ENCODE peak calls at places on chromosomes 3 and 15, in nine cellular contexts. L is transverse colon, K is astrocyte, J is cardiac muscle cell, F is HepG2, Z is psoas muscle, Y is spleen, S is MM.1S, A is PC-3. N is an unnamed sample. For H3K27me3 and H3K36me3, the result is how much of the 10 kb centered on the place peaks cover.

GRCh38 chr3:128149632-128150031 is 3.6 kb upstream of the EEFSEC start:
- DNase-seq in K (no peak), L (peak), Z (no peak), F (no peak), A (no peak), S (no peak), Y (no peak), J (peak), N (no peak)

GRCh38 chr3:189860296-189860695 is 229.1 kb downstream of the TP63 start:
- DNase-seq in Z (no peak), K (no peak), A (no peak), S (no peak), F (no peak), Y (no peak), J (no peak), L (no peak), N (no peak)

GRCh38 chr15:42858999-42859789 is 61.4 kb downstream of the TTBK2 start:
- DNase-seq in S (no peak), A (no peak), Z (no peak), Y (no peak), K (peak), J (no peak), F (no peak), L (no peak), N (no peak)

GRCh38 chr3:53195066-53195450 is 34.0 kb downstream of the PRKCD start:
- DNase-seq in Z (no peak), F (no peak), J (no peak), K (no peak), L (no peak), S (no peak), Y (no peak), A (no peak), N (no peak)

GRCh38 chr3:56799251-56799882 is 2.4 kb downstream of the ARHGEF3 start:
- DNase-seq in J (peak), K (peak), Y (no peak), A (peak), S (peak), F (peak), Z (no peak), L (no peak), N (no peak)

GRCh38 chr3:113002676-113003075 is 11.9 kb downstream of the GTPBP8 start:
- DNase-seq in K (no peak), L (no peak), A (peak), S (no peak), Z (no peak), F (no peak), J (no peak), Y (no peak), N (no peak)

GRCh38 chr3:11637901-11638668 is 5.6 kb downstream of the VGLL4 start:
- DNase-seq in J (peak), L (no peak), A (no peak), Y (no peak), F (no peak), S (no peak), K (no peak), Z (no peak), N (no peak)

GRCh38 chr3:29605845-29606244 is 325.0 kb downstream of the RBMS3 start:
- DNase-seq in S (no peak), L (no peak), Y (no peak), K (peak), J (peak), A (peak), F (no peak), Z (no peak), N (no peak)

GRCh38 chr3:21665444-21665843 is 85.6 kb downstream of the ZNF385D start:
- DNase-seq in A (peak), L (no peak), F (no peak), Y (no peak), J (no peak), S (no peak), Z (no peak), K (peak), N (no peak)

GRCh38 chr15:61228025-61228901 is 839 bp downstream of the RORA start:
- DNase-seq in A (peak), Z (peak), K (peak), J (peak), F (no peak), S (peak), Y (no peak), L (no peak), N (no peak)

GRCh38 chr15:101028772-101029438 is 109.7 kb downstream of the LRRK1 start:
- DNase-seq in Y (peak), L (peak), S (no peak), Z (no peak), J (no peak), K (no peak), A (no peak), F (no peak), N (peak)

GRCh38 chr3:138921316-138922292 is 25.3 kb downstream of the FOXL2 start:
- DNase-seq in S (no peak), F (peak), Y (no peak), Z (no peak), J (peak), A (peak), L (no peak), K (peak), N (peak)

GRCh38 chr3:112815981-112816380 is 30.7 kb downstream of the CD200R1L start:
- DNase-seq in Z (no peak), Y (no peak), L (no peak), A (peak), J (no peak), S (no peak), K (peak), F (no peak), N (no peak)

GRCh38 chr3:146540978-146541377 is 3.4 kb downstream of the PLSCR1 start:
- DNase-seq in K (no peak), J (no peak), S (no peak), Y (no peak), Z (no peak), L (no peak), F (no peak), A (no peak), N (no peak)

GRCh38 chr15:85778107-85778776 is 16.5 kb downstream of the KLHL25 start:
- DNase-seq in F (no peak), A (no peak), K (no peak), Z (no peak), J (no peak), L (no peak), S (no peak), Y (no peak), N (no peak)

GRCh38 chr3:20008646-20009045 is 3.4 kb downstream of the PP2D1 start:
- DNase-seq in J (no peak), Z (no peak), Y (no peak), L (no peak), A (no peak), K (no peak), S (no peak), F (no peak), N (no peak)

GRCh38 chr3:189108032-189108431 is 63.7 kb upstream of the TPRG1 start:
- DNase-seq in L (no peak), S (no peak), J (peak), K (no peak), A (no peak), Y (no peak), F (no peak), Z (no peak), N (no peak)

GRCh38 chr15:64911317-64912186 is at the start of gene ANKDD1A:
- DNase-seq in F (no peak), Y (peak), S (peak), Z (peak), L (peak), J (peak), A (peak), K (no peak), N (peak)

GRCh38 chr3:167851749-167852148 is 116.2 kb downstream of the SERPINI1 start:
- DNase-seq in J (no peak), A (no peak), Y (no peak), K (no peak), S (no peak), F (no peak), L (no peak), Z (no peak), N (no peak)

GRCh38 chr15:96252148-96252547 is 78.4 kb upstream of the NR2F2 start:
- DNase-seq in Z (no peak), A (no peak), J (no peak), F (no peak), K (no peak), L (no peak), Y (no peak), S (no peak), N (no peak)

GRCh38 chr3:99644017-99644416 is 5.6 kb downstream of the COL8A1 start:
- DNase-seq in Y (no peak), K (no peak), Z (no peak), S (no peak), A (no peak), F (no peak), J (no peak), L (no peak), N (no peak)

GRCh38 chr3:99645277-99646106 is 7.1 kb downstream of the COL8A1 start:
- DNase-seq in J (peak), L (no peak), Z (no peak), K (peak), A (peak), Y (no peak), F (peak), S (no peak), N (no peak)

GRCh38 chr3:99646107-99646435 is 7.7 kb downstream of the COL8A1 start:
- DNase-seq in A (no peak), L (no peak), Z (no peak), F (no peak), K (no peak), J (no peak), Y (no peak), S (no peak), N (no peak)

GRCh38 chr3:99647081-99647480 is 8.7 kb downstream of the COL8A1 start:
- DNase-seq in Y (no peak), F (no peak), K (peak), A (no peak), Z (no peak), J (peak), L (no peak), S (no peak), N (no peak)

GRCh38 chr3:99644741-99645140 is 6.3 kb downstream of the COL8A1 start:
- DNase-seq in Z (no peak), J (no peak), L (no peak), K (no peak), A (no peak), F (no peak), S (no peak), Y (no peak), N (no peak)
- H3K27me3 ChIP-seq in Z (under half), J (under half), L (under half), K (under half), A (under half), F (under half), S (under half), Y (under half), N (under half)

GRCh38 chr15:59642351-59642750 is 15.0 kb downstream of the GTF2A2 start:
- DNase-seq in J (peak), F (no peak), L (no peak), S (no peak), Y (no peak), K (no peak), Z (no peak), A (no peak), N (no peak)

GRCh38 chr15:59649603-59650002 is 7.7 kb downstream of the GTF2A2 start:
- DNase-seq in S (no peak), A (no peak), F (no peak), K (no peak), J (no peak), Z (no peak), Y (no peak), L (no peak), N (no peak)

GRCh38 chr15:59644757-59645156 is 12.6 kb downstream of the GTF2A2 start:
- DNase-seq in A (no peak), S (no peak), Z (no peak), F (no peak), L (no peak), K (peak), J (no peak), Y (no peak), N (no peak)

GRCh38 chr15:59647085-59647484 is 10.2 kb downstream of the GTF2A2 start:
- DNase-seq in A (no peak), Y (no peak), Z (no peak), J (no peak), F (no peak), K (no peak), L (no peak), S (no peak), N (no peak)

GRCh38 chr15:59646271-59646670 is 11.0 kb downstream of the GTF2A2 start:
- DNase-seq in S (no peak), K (no peak), A (no peak), Y (no peak), L (no peak), J (no peak), F (no peak), Z (no peak), N (no peak)
- H3K36me3 ChIP-seq in S (under half), K (under half), A (under half), Y (under half), L (under half), J (under half), F (under half), Z (half or more), N (under half)

GRCh38 chr3:186663351-186664118 is 2.3 kb upstream of the HRG start:
- DNase-seq in K (no peak), S (no peak), A (no peak), F (no peak), L (no peak), J (no peak), Y (no peak), Z (no peak), N (no peak)
- H3K27me3 ChIP-seq in K (under half), S (under half), A (under half), F (under half), L (under half), J (under half), Y (under half), Z (under half), N (under half)

DNA sequence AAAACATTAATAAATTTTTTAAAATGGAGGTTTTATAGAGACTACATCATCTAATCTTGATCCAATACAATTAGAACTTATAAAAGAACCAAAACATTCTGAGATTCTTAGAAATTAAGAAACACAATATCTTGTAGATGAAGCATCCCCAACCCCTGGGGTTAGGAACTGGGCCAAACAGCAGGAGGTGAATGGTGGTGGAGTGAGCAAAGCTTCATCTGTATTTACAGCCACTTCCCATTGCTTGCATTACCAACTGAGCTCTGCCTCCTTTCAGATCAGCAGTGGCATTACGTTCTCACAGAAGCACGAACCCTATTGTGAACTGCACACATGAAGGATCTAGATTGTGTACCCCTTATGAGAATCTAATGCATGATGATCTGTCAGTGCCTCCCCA is 36.3 kb downstream of the KNL1 start:
- DNase-seq in Y (no peak), Z (no peak), K (no peak), J (no peak), L (no peak), F (no peak), A (no peak), S (no peak), N (no peak)
- H3K36me3 ChIP-seq in Y (under half), Z (under half), K (under half), J (under half), L (under half), F (under half), A (under half), S (under half), N (under half)

GRCh38 chr3:94258851-94259250 is 196.0 kb downstream of the NSUN3 start:
- DNase-seq in J (no peak), S (no peak), K (no peak), F (no peak), Y (no peak), L (no peak), Z (no peak), A (no peak), N (no peak)

GRCh38 chr3:94252316-94252715 is 189.5 kb downstream of the NSUN3 start:
- DNase-seq in F (no peak), Z (no peak), Y (no peak), S (no peak), J (no peak), K (no peak), A (no peak), L (no peak), N (no peak)

GRCh38 chr3:94259291-94259690 is 196.4 kb downstream of the NSUN3 start:
- DNase-seq in Y (no peak), J (no peak), Z (no peak), A (no peak), L (no peak), F (no peak), S (no peak), K (no peak), N (no peak)

DNA sequence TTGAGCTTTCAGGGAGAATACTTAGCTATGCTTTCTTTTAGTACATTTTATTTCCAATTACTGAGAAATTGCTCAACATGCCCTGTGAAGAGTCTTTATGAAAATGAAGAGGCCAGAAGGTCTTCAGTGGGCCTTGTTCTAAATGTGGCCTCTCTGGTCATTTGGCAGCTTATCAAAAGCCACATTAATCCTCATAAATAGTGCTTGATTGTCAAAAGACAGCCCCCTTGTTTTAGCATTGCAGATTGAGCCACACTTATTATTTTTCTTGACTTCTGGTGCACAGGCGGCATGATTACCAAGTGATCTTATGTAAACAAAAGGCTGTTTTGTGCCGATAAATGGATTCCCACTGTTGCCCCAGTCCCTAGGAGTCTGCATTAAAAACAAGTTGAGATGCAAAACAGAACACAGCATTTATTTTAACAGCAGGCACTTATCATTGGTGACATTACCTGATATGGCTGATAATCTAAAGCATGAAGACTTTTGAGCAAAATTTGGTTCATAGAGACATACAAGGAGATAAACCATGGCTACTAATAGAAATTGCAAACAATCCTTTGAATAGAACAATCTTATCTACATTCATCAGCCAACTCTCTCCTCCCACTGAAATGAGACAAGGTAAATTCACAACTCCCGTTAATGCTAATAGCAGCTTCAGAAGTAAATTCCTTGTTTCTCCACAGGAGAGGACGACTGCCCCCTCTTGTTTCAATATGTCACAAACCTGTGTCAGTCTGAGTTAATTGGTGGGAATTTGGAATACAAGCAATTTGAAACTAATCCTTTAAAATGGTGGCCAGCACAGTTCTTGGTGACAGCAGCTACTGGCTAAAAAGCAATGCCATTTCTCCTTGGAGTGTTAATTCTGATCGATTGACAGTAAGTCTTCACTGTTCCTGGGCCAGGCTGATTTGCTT is 194.3 kb downstream of the NSUN3 start:
- DNase-seq in Y (no peak), F (no peak), A (no peak), J (no peak), Z (no peak), L (no peak), K (no peak), S (no peak), N (no peak)
- H3K27me3 ChIP-seq in Y (under half), F (under half), A (under half), J (under half), Z (under half), L (under half), K (under half), S (under half), N (under half)

DNA sequence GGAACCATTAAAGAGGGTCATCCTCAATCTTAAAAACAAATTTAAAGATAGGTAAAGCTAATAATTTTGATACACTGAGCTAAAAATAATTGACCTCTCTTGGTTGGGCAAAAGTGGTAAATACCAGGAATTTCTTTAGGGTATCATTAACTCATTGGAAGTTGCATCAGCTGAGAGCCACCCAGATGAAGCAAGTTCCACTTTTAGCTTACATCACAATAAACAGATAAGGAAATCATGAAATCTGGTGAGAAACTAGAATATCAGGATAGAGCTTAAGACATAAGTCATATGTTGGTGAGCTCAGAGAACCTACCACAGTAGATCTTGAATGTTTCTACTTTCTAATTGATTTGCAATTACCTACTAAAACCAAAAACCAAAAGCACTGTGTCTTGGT is 97.4 kb upstream of the SLC2A2 start:
- DNase-seq in L (no peak), S (no peak), Y (no peak), J (peak), A (no peak), Z (no peak), K (no peak), F (no peak), N (no peak)
- H3K36me3 ChIP-seq in L (under half), S (under half), Y (under half), J (under half), A (under half), Z (half or more), K (under half), F (under half), N (under half)

DNA sequence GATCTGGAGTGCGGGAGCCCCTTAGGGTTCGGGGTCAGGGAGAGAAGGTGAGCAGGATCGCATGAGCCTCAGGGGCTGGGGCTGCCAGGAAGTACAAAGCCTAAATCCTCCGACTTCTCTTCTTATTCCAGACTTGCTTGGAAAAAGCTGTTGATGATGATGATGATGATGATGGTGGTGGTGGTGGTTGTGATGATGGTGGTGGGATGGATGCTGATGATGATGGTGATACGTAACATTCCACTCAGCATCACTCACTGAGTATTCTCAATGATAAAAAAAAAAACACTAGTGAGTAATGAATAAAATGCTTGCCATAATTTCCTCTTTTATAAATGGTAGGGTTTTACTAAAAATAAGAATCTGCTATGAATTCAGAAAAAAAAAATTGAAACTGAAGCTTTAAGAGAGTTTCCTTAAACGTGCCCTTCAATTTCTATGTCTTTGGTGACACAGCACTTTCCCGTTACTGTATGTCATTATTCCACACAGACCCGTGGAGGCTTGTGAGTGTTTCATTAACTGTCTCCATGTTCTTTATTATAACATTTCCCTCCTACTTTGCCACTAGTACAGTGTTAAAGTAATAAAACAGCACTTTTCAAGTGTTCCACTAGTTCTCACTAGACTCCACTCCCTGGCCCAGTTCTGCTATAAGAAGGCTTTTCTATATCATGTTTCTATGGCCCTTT is 5.4 kb upstream of the ACAN start:
- DNase-seq in Z (no peak), Y (no peak), F (no peak), A (no peak), S (no peak), J (no peak), L (no peak), K (no peak), N (no peak)
- H3K27me3 ChIP-seq in Z (under half), Y (under half), F (under half), A (under half), S (under half), J (half or more), L (half or more), K (under half), N (under half)

GRCh38 chr3:140630366-140630765 is 47.5 kb upstream of the TRIM42 start:
- DNase-seq in Y (no peak), A (peak), S (no peak), F (no peak), L (no peak), Z (no peak), K (no peak), J (peak), N (no peak)
- H3K36me3 ChIP-seq in Y (under half), A (under half), S (under half), F (under half), L (under half), Z (under half), K (under half), J (under half), N (under half)

N was measured in aorta.